ENCODE peak calls at places on chromosomes 4 and X, in eight cellular contexts. B, K, M, I, F, E, A and W are unnamed samples.
A peak's percentile ranks its signal among the peaks of the same experiment; 100 is the strongest.

GRCh38 chrX:134294548-134294947 is 57.6 kb downstream of the CCDC160 start:
- DNase-seq in A (peak; percentile 0), F (no peak), B (no peak), K (no peak), M (no peak), I (no peak), E (no peak), W (no peak)

GRCh38 chr4:15682340-15682725 is 706 bp downstream of the FAM200B start:
- DNase-seq in E (no peak), M (no peak), F (no peak), K (no peak), I (no peak), A (peak; percentile 30), B (no peak), W (no peak)

GRCh38 chr4:26032572-26033320 is 118.7 kb downstream of the SMIM20 start:
- DNase-seq in F (no peak), E (no peak), A (peak; percentile 92), K (no peak), B (no peak), I (no peak), M (peak; percentile 70), W (peak; percentile 90)

GRCh38 chr4:7581477-7581876 is 146.7 kb upstream of the PSAPL1 start:
- DNase-seq in M (no peak), A (peak; percentile 19), B (no peak), F (no peak), I (peak; percentile 29), K (no peak), E (peak; percentile 89), W (no peak)

GRCh38 chrX:20988118-20988517 is 386.1 kb upstream of the CNKSR2 start:
- DNase-seq in K (no peak), E (no peak), M (no peak), B (no peak), A (peak; percentile 46), I (no peak), F (no peak), W (no peak)

GRCh38 chrX:54551801-54552200 is 21.8 kb downstream of the GNL3L start:
- DNase-seq in A (no peak), B (no peak), F (no peak), I (no peak), E (no peak), M (no peak), K (no peak), W (no peak)

GRCh38 chr4:38184404-38184803 is 224.2 kb downstream of the PTTG2 start:
- DNase-seq in A (no peak), E (no peak), K (no peak), M (no peak), I (no peak), B (no peak), F (no peak), W (no peak)

GRCh38 chr4:181939199-181939945 is 303.8 kb upstream of the TENM3 start:
- DNase-seq in A (peak; percentile 76), M (no peak), K (no peak), B (no peak), I (no peak), E (peak; percentile 23), F (no peak), W (peak; percentile 18)

DNA sequence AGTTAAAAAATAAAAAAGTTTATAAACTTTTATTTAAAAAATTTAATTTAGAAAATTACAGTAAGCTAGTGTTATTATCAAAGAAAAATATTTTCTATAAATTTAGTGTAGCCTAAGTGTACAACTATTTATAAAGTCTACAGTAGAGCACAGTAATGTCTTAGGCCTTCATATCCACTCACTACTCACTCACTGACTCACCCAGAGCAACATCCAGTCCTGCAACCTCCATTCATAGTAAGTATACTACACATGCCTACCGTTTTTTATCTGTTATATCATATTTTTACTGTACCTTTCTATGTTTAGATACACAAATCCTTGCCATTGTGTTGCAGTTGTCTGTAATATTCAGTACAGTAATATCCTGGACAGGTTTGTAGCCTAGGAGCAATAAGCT is 129.0 kb upstream of the FAM47B start:
- DNase-seq in I (no peak), A (peak; percentile 7), E (no peak), M (no peak), B (no peak), F (no peak), K (no peak), W (no peak)
- H3K4me3 ChIP-seq in I (no peak overlapping the region), A (no peak overlapping the region), E (no peak overlapping the region), M (no peak overlapping the region), B (no peak overlapping the region), F (no peak overlapping the region), K (no peak overlapping the region), W (no peak overlapping the region)

GRCh38 chr4:139734201-139734874 is 68.7 kb downstream of the MGST2 start:
- DNase-seq in M (peak; percentile 79), K (peak; percentile 43), F (no peak), B (no peak), A (peak; percentile 50), I (no peak), E (peak; percentile 30), W (peak; percentile 38)
- H3K4me3 ChIP-seq in M (peak overlapping the region; percentile 66), K (peak overlapping the region; percentile 56), F (peak overlapping the region; percentile 72), B (no peak overlapping the region), A (peak overlapping the region; percentile 48), I (peak overlapping the region; percentile 34), E (peak overlapping the region; percentile 43), W (peak overlapping the region; percentile 46)

GRCh38 chr4:140344621-140345020 is 28.8 kb upstream of the SCOC start:
- DNase-seq in E (peak; percentile 32), F (no peak), K (no peak), I (no peak), B (no peak), M (no peak), A (no peak), W (no peak)
- H3K4me3 ChIP-seq in E (no peak overlapping the region), F (no peak overlapping the region), K (no peak overlapping the region), I (no peak overlapping the region), B (no peak overlapping the region), M (no peak overlapping the region), A (no peak overlapping the region), W (no peak overlapping the region)

DNA sequence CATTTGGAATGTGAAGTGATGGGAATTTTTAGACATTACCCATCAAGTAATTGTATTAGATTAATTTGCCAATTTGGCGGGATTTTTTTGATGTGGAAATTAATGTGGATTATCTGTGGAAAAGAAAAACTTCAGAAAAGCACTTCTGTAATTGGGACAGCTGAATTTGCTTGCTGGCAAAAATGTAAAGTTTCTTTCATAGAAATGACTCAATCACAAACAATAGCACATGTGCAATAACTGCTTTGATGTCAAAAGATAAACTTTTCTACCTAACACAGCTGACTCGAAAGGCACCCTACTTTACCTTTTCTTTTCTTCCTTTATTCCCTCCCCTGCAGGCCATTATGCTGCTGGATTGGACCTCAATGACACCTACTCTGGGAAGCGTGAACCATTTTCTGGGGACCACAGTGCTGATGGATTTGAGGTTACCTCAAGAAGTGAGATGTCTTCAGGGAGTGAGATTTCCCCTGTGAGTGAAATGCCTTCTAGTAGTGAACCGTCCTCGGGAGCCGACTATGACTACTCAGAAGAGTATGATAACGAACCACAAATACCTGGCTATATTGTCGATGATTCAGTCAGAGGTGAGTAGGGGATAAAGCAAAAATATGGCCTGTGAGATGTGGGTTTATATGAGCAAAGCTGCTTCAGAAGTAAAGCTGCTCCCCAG is 1.4 kb downstream of the AREG start:
- DNase-seq in M (no peak), B (no peak), K (no peak), I (no peak), F (no peak), A (no peak), E (no peak), W (no peak)
- H3K4me3 ChIP-seq in M (peak overlapping the region; percentile 17), B (no peak overlapping the region), K (no peak overlapping the region), I (no peak overlapping the region), F (no peak overlapping the region), A (no peak overlapping the region), E (no peak overlapping the region), W (no peak overlapping the region)